ENCODE peak calls at places on chromosomes 2 and 18, in five cellular contexts. S is MM.1S, L is kidney, I is sigmoid colon, Q is PC-9. D is an unnamed sample.

GRCh38 chr2:106111882-106112571 is 82.1 kb downstream of the UXS1 start:
- DNase-seq in L (no peak), S (no peak), I (no peak), Q (no peak), D (no peak)

GRCh38 chr2:165901595-165901994 is 52.0 kb downstream of the TTC21B start:
- DNase-seq in L (no peak), I (no peak), Q (no peak), S (no peak), D (no peak)

GRCh38 chr2:56455642-56456041 is 271.9 kb downstream of the CCDC85A start:
- DNase-seq in Q (no peak), I (no peak), S (no peak), L (no peak), D (no peak)

GRCh38 chr2:19654310-19655090 is 247.3 kb downstream of the TTC32 start:
- DNase-seq in S (no peak), L (no peak), I (no peak), Q (no peak), D (no peak)

GRCh38 chr2:239689410-239689809 is 288.6 kb upstream of the HDAC4 start:
- DNase-seq in L (no peak), Q (no peak), I (no peak), S (no peak), D (peak; percentile 11)

GRCh38 chr18:32383040-32383819 is 87.5 kb downstream of the GAREM1 start:
- DNase-seq in L (no peak), Q (peak; percentile 26), S (no peak), I (no peak), D (no peak)

GRCh38 chr2:18200771-18201170 is 322.3 kb downstream of the KCNS3 start:
- DNase-seq in S (no peak), Q (no peak), L (no peak), I (no peak), D (no peak)

GRCh38 chr2:61510674-61511671 is 27.2 kb downstream of the XPO1 start:
- DNase-seq in Q (no peak), I (no peak), S (no peak), L (no peak), D (no peak)

GRCh38 chr2:174826051-174826450 is 61.8 kb upstream of the CHRNA1 start:
- DNase-seq in S (no peak), Q (no peak), I (no peak), L (no peak), D (no peak)

GRCh38 chr18:50629148-50629631 is 69.3 kb downstream of the MAPK4 start:
- DNase-seq in Q (no peak), S (no peak), I (peak; percentile 53), L (no peak), D (no peak)

GRCh38 chr18:10875836-10876235 is 273.5 kb downstream of the PIEZO2 start:
- DNase-seq in I (no peak), L (no peak), S (no peak), Q (no peak), D (no peak)

GRCh38 chr2:238891667-238892500 is 44.0 kb downstream of the TWIST2 start:
- DNase-seq in I (no peak), S (no peak), L (no peak), Q (no peak), D (no peak)

GRCh38 chr2:45237850-45238542 is 228.7 kb upstream of the SIX2 start:
- DNase-seq in S (peak; percentile 47), I (no peak), L (no peak), Q (peak; percentile 87), D (no peak)

GRCh38 chr18:11119962-11120361 is 29.4 kb downstream of the PIEZO2 start:
- DNase-seq in I (no peak), L (no peak), Q (no peak), S (no peak), D (no peak)

GRCh38 chr2:100730290-100730868 is 89.6 kb upstream of the NPAS2 start:
- DNase-seq in L (no peak), I (peak; percentile 76), S (peak; percentile 27), Q (peak; percentile 61), D (peak; percentile 61)

GRCh38 chr2:40642261-40642660 is 190.4 kb upstream of the SLC8A1 start:
- DNase-seq in L (no peak), I (no peak), S (no peak), Q (no peak), D (no peak)

GRCh38 chr2:26527726-26528125 is 49.8 kb upstream of the OTOF start:
- DNase-seq in L (peak; percentile 37), Q (no peak), S (no peak), I (peak; percentile 42), D (no peak)

GRCh38 chr2:27799646-27800010 is 28.1 kb downstream of the MRPL33 start:
- DNase-seq in L (no peak), I (no peak), S (no peak), Q (peak; percentile 61), D (no peak)

GRCh38 chr2:111636905-111637304 is 247.1 kb downstream of the ANAPC1 start:
- DNase-seq in S (no peak), Q (no peak), L (no peak), I (no peak), D (no peak)

GRCh38 chr2:40004336-40004735 is 225.3 kb upstream of the THUMPD2 start:
- DNase-seq in L (no peak), S (no peak), Q (no peak), I (no peak), D (no peak)

GRCh38 chr2:63763336-63764056 is 78.2 kb upstream of the UGP2 start:
- DNase-seq in S (no peak), L (no peak), I (no peak), Q (peak; percentile 20), D (no peak)

GRCh38 chr18:79371536-79372210 is 24.1 kb upstream of the NFATC1 start:
- DNase-seq in L (no peak), I (no peak), Q (no peak), S (no peak), D (no peak)
- H3K4me1 ChIP-seq in L (no peaks in the 10 kb centered on the region), I (no peaks in the 10 kb centered on the region), Q (no peaks in the 10 kb centered on the region), S (no peaks in the 10 kb centered on the region), D (no peaks in the 10 kb centered on the region)

GRCh38 chr18:78499586-78499985 is 480.0 kb upstream of the SALL3 start:
- DNase-seq in Q (no peak), S (no peak), L (no peak), I (no peak), D (no peak)
- H3K4me3 ChIP-seq in Q (no peak overlapping the region), S (no peak overlapping the region), L (no peak overlapping the region), I (no peak overlapping the region), D (no peak overlapping the region)

GRCh38 chr2:234691226-234691600 is 194.3 kb upstream of the ARL4C start:
- DNase-seq in S (no peak), I (no peak), Q (no peak), L (no peak), D (no peak)

GRCh38 chr2:234691968-234692955 is 195.4 kb upstream of the ARL4C start:
- DNase-seq in I (no peak), S (no peak), Q (no peak), L (no peak), D (no peak)

GRCh38 chr2:234695981-234696380 is 199.1 kb upstream of the ARL4C start:
- DNase-seq in Q (no peak), I (no peak), S (no peak), L (no peak), D (no peak)

GRCh38 chr2:234690569-234691225 is 193.8 kb upstream of the ARL4C start:
- DNase-seq in S (no peak), Q (no peak), I (no peak), L (no peak), D (no peak)

GRCh38 chr2:234694244-234695013 is 197.5 kb upstream of the ARL4C start:
- DNase-seq in I (no peak), S (no peak), L (no peak), Q (peak; percentile 66), D (no peak)
- H3K9me3 ChIP-seq in I (no peaks in the 10 kb centered on the region), S (no peaks in the 10 kb centered on the region), L (peaks cover 2% of the 10 kb centered on the region), Q (peaks cover 29% of the 10 kb centered on the region), D (peaks cover 19% of the 10 kb centered on the region)

DNA sequence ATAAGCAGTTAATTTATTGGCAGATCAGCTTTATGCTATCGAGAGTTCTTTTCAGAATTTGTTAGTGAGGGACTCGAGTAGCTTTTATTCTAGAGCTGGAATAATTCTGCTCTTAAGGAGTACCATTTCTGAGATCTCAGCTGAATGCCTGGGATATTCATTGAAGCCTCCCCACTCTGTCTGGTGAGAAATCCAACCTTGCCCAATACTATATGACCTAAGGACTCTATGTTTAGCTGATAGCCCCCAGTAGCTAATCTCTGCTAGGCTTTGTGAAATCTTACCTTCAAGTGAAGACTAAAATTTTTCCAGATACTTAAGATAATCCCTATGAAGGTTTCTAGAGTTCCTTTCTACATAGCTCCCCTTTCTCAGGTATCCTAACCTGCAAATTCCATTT is 261.4 kb downstream of the SETBP1 start:
- DNase-seq in Q (no peak), L (no peak), S (no peak), I (no peak), D (no peak)
- H3K4me1 ChIP-seq in Q (peaks cover 19% of the 10 kb centered on the region), L (peaks cover 28% of the 10 kb centered on the region), S (no peaks in the 10 kb centered on the region), I (peaks cover 38% of the 10 kb centered on the region), D (peaks cover 17% of the 10 kb centered on the region)

DNA sequence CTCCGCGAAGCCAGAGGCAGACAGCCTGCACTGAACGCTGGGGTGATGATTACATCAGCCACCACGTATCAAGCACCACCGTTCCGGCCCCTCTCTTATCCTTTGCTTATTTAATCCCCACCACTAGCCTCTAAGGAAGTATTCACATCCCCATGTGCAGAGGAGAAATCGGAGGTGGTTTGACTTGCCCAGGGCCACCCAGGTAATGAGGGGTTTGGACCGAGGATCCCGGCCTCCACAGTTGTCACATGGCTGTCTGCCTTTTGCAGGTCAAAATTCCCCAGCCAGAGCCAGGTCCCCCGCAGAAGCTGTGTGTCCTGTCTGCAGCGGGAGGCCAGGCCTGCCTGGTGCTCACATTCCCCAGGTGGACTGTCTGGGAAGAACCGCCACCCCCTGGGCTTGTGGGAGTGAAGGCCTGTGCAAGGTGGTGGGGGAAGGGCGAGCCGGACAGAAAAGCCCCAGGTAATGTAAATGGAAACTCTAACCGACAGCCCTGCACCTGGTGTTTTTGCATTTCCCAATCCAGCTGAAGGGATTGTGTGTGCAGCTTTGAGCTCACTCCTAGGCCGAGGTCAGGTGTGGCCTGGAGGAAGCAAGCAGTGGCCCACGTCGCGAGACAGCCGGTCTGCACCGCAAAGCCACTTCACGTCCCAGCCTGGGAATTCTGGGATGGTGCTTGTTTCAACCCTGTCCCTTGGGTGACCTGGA is 108.5 kb upstream of the ID2 start:
- DNase-seq in S (no peak), I (peak; percentile 60), Q (no peak), L (no peak), D (no peak)
- H3K4me3 ChIP-seq in S (no peak overlapping the region), I (no peak overlapping the region), Q (no peak overlapping the region), L (no peak overlapping the region), D (no peak overlapping the region)

GRCh38 chr2:82674638-82675037 is 1784.4 kb downstream of the SUCLG1 start:
- DNase-seq in S (no peak), L (no peak), I (no peak), Q (no peak), D (no peak)
- H3K9me3 ChIP-seq in S (no peaks in the 10 kb centered on the region), L (no peaks in the 10 kb centered on the region), I (peaks cover under 1% of the 10 kb centered on the region), Q (no peaks in the 10 kb centered on the region), D (no peaks in the 10 kb centered on the region)

GRCh38 chr2:197276156-197276555 is 34.4 kb downstream of the ANKRD44 start:
- DNase-seq in I (no peak), Q (no peak), S (no peak), L (no peak), D (no peak)

GRCh38 chr2:197277726-197278259 is 32.8 kb downstream of the ANKRD44 start:
- DNase-seq in L (no peak), Q (no peak), S (no peak), I (no peak), D (no peak)

GRCh38 chr2:197273485-197273884 is 37.1 kb downstream of the ANKRD44 start:
- DNase-seq in S (no peak), L (no peak), Q (no peak), I (no peak), D (peak; percentile 62)

GRCh38 chr2:197274349-197274748 is 36.2 kb downstream of the ANKRD44 start:
- DNase-seq in Q (no peak), I (no peak), L (no peak), S (no peak), D (no peak)

GRCh38 chr2:197274937-197275336 is 35.6 kb downstream of the ANKRD44 start:
- DNase-seq in L (no peak), S (no peak), I (no peak), Q (no peak), D (no peak)
- H3K4me1 ChIP-seq in L (no peaks in the 10 kb centered on the region), S (no peaks in the 10 kb centered on the region), I (peaks cover 30% of the 10 kb centered on the region), Q (no peaks in the 10 kb centered on the region), D (peaks cover 49% of the 10 kb centered on the region)